ENCODE peak calls at places on chromosomes 5 and 9, in six cellular contexts. One of them, this sample, is unnamed. For H3K4me1 and H3K9me3, the result is how much of the 10 kb centered on the place peaks cover.

GRCh38 chr9:108297025-108297424 is 558.8 kb downstream of the ACTL7B start:
- DNase-seq in astrocyte: peak
- DNase-seq in H9: no peak
- DNase-seq in kidney: no peak
- DNase-seq in GM23248: peak
- DNase-seq in IMR-90: peak
- DNase-seq in this sample: peak

GRCh38 chr5:88128813-88129212 is 139.8 kb downstream of the TMEM161B start:
- DNase-seq in IMR-90: no peak
- DNase-seq in kidney: no peak
- DNase-seq in astrocyte: no peak
- DNase-seq in H9: no peak
- DNase-seq in GM23248: no peak
- DNase-seq in this sample: no peak

GRCh38 chr5:176824604-176825003 is 14.2 kb downstream of the UNC5A start:
- DNase-seq in astrocyte: no peak
- DNase-seq in IMR-90: no peak
- DNase-seq in GM23248: no peak
- DNase-seq in kidney: no peak
- DNase-seq in H9: no peak
- DNase-seq in this sample: no peak

GRCh38 chr9:115972802-115973201 is 180.8 kb upstream of the PAPPA start:
- DNase-seq in H9: no peak
- DNase-seq in GM23248: no peak
- DNase-seq in kidney: no peak
- DNase-seq in IMR-90: no peak
- DNase-seq in astrocyte: no peak
- DNase-seq in this sample: peak

GRCh38 chr5:40791715-40792139 is 6.4 kb downstream of the PRKAA1 start:
- DNase-seq in astrocyte: no peak
- DNase-seq in IMR-90: peak
- DNase-seq in GM23248: peak
- DNase-seq in H9: no peak
- DNase-seq in kidney: no peak
- DNase-seq in this sample: peak

GRCh38 chr5:13316191-13316590 is 628.3 kb downstream of the DNAH5 start:
- DNase-seq in H9: no peak
- DNase-seq in astrocyte: peak
- DNase-seq in GM23248: no peak
- DNase-seq in IMR-90: no peak
- DNase-seq in kidney: no peak
- DNase-seq in this sample: no peak

GRCh38 chr5:123209163-123210013 is 120.3 kb downstream of the PRDM6 start:
- DNase-seq in kidney: no peak
- DNase-seq in GM23248: peak
- DNase-seq in H9: no peak
- DNase-seq in astrocyte: peak
- DNase-seq in IMR-90: peak
- DNase-seq in this sample: peak

GRCh38 chr5:126414874-126415502 is 8.2 kb upstream of the GRAMD2B start:
- DNase-seq in astrocyte: peak
- DNase-seq in kidney: no peak
- DNase-seq in GM23248: peak
- DNase-seq in IMR-90: peak
- DNase-seq in H9: no peak
- DNase-seq in this sample: peak

GRCh38 chr5:150497274-150497988 is 10.5 kb upstream of the NDST1 start:
- DNase-seq in IMR-90: peak
- DNase-seq in astrocyte: peak
- DNase-seq in kidney: peak
- DNase-seq in GM23248: peak
- DNase-seq in H9: no peak
- DNase-seq in this sample: peak

GRCh38 chr9:128296340-128297220 is 20.5 kb downstream of the SWI5 start:
- DNase-seq in astrocyte: no peak
- DNase-seq in GM23248: no peak
- DNase-seq in kidney: no peak
- DNase-seq in IMR-90: peak
- DNase-seq in H9: no peak
- DNase-seq in this sample: no peak

GRCh38 chr9:125189011-125189360 is 617 bp downstream of the PPP6C start:
- DNase-seq in kidney: peak
- DNase-seq in astrocyte: no peak
- DNase-seq in GM23248: peak
- DNase-seq in IMR-90: no peak
- DNase-seq in H9: peak
- DNase-seq in this sample: peak

GRCh38 chr5:163915481-163915961 is 410.1 kb downstream of the MAT2B start:
- DNase-seq in IMR-90: peak
- DNase-seq in H9: no peak
- DNase-seq in GM23248: no peak
- DNase-seq in astrocyte: peak
- DNase-seq in kidney: peak
- DNase-seq in this sample: peak

GRCh38 chr5:5899716-5900115 is 477.2 kb downstream of the ICE1 start:
- DNase-seq in H9: no peak
- DNase-seq in astrocyte: no peak
- DNase-seq in kidney: no peak
- DNase-seq in IMR-90: no peak
- DNase-seq in GM23248: no peak
- DNase-seq in this sample: no peak

GRCh38 chr9:105296889-105297288 is 52.4 kb downstream of the SLC44A1 start:
- DNase-seq in GM23248: peak
- DNase-seq in kidney: no peak
- DNase-seq in IMR-90: peak
- DNase-seq in astrocyte: peak
- DNase-seq in H9: no peak
- DNase-seq in this sample: peak

GRCh38 chr5:138469540-138470321 is 4.5 kb downstream of the EGR1 start:
- DNase-seq in GM23248: peak
- DNase-seq in astrocyte: peak
- DNase-seq in kidney: no peak
- DNase-seq in IMR-90: peak
- DNase-seq in H9: peak
- DNase-seq in this sample: peak

GRCh38 chr9:85521331-85522197 is 220.2 kb downstream of the AGTPBP1 start:
- DNase-seq in IMR-90: no peak
- DNase-seq in kidney: no peak
- DNase-seq in GM23248: peak
- DNase-seq in astrocyte: no peak
- DNase-seq in H9: no peak
- DNase-seq in this sample: no peak

GRCh38 chr5:112208699-112209615 is 210.1 kb downstream of the EPB41L4A start:
- DNase-seq in GM23248: peak
- DNase-seq in H9: no peak
- DNase-seq in IMR-90: peak
- DNase-seq in astrocyte: no peak
- DNase-seq in kidney: no peak
- DNase-seq in this sample: no peak

GRCh38 chr5:17314907-17315471 is 97.6 kb downstream of the BASP1 start:
- DNase-seq in IMR-90: no peak
- DNase-seq in H9: no peak
- DNase-seq in kidney: no peak
- DNase-seq in GM23248: peak
- DNase-seq in astrocyte: peak
- DNase-seq in this sample: peak

GRCh38 chr9:134422301-134422700 is 96.0 kb downstream of the RXRA start:
- DNase-seq in kidney: peak
- DNase-seq in astrocyte: no peak
- DNase-seq in GM23248: peak
- DNase-seq in H9: no peak
- DNase-seq in IMR-90: no peak
- DNase-seq in this sample: no peak

GRCh38 chr5:14737309-14737708 is 72.8 kb downstream of the OTULIN start:
- DNase-seq in GM23248: no peak
- DNase-seq in IMR-90: no peak
- DNase-seq in kidney: no peak
- DNase-seq in astrocyte: no peak
- DNase-seq in H9: no peak
- DNase-seq in this sample: no peak

GRCh38 chr9:78899006-78899405 is 602.1 kb downstream of the PSAT1 start:
- DNase-seq in IMR-90: no peak
- DNase-seq in H9: no peak
- DNase-seq in kidney: no peak
- DNase-seq in astrocyte: no peak
- DNase-seq in GM23248: no peak
- DNase-seq in this sample: no peak

GRCh38 chr5:96177303-96177869 is 215.7 kb upstream of the ELL2 start:
- DNase-seq in GM23248: peak
- DNase-seq in IMR-90: peak
- DNase-seq in H9: no peak
- DNase-seq in kidney: no peak
- DNase-seq in astrocyte: peak
- DNase-seq in this sample: peak

GRCh38 chr9:112846528-112847488 is 43.9 kb downstream of the SLC46A2 start:
- DNase-seq in H9: no peak
- DNase-seq in GM23248: peak
- DNase-seq in IMR-90: peak
- DNase-seq in astrocyte: peak
- DNase-seq in kidney: no peak
- DNase-seq in this sample: no peak

GRCh38 chr5:151357792-151358191 is 10.4 kb upstream of the SLC36A2 start:
- DNase-seq in GM23248: peak
- DNase-seq in kidney: no peak
- DNase-seq in H9: no peak
- DNase-seq in IMR-90: no peak
- DNase-seq in astrocyte: no peak
- DNase-seq in this sample: no peak

GRCh38 chr9:19232830-19233194 is 2.3 kb downstream of the DENND4C start:
- DNase-seq in IMR-90: peak
- DNase-seq in H9: no peak
- DNase-seq in kidney: no peak
- DNase-seq in astrocyte: peak
- DNase-seq in GM23248: peak
- DNase-seq in this sample: peak

GRCh38 chr5:58274199-58274598 is 185.7 kb downstream of the PLK2 start:
- DNase-seq in kidney: no peak
- DNase-seq in H9: no peak
- DNase-seq in GM23248: peak
- DNase-seq in astrocyte: no peak
- DNase-seq in IMR-90: no peak
- DNase-seq in this sample: no peak

GRCh38 chr9:129863059-129863690 is 27.9 kb downstream of the USP20 start:
- DNase-seq in astrocyte: peak
- DNase-seq in H9: peak
- DNase-seq in IMR-90: peak
- DNase-seq in kidney: peak
- DNase-seq in GM23248: no peak
- DNase-seq in this sample: no peak

GRCh38 chr9:120904061-120904998 is 22.3 kb downstream of the TRAF1 start:
- DNase-seq in astrocyte: no peak
- DNase-seq in kidney: no peak
- DNase-seq in GM23248: no peak
- DNase-seq in H9: no peak
- DNase-seq in IMR-90: no peak
- DNase-seq in this sample: no peak

GRCh38 chr5:56152437-56152836 is 80.7 kb downstream of the ANKRD55 start:
- DNase-seq in GM23248: no peak
- DNase-seq in astrocyte: no peak
- DNase-seq in IMR-90: no peak
- DNase-seq in kidney: no peak
- DNase-seq in H9: no peak
- DNase-seq in this sample: peak

GRCh38 chr5:56159521-56159947 is 73.6 kb downstream of the ANKRD55 start:
- DNase-seq in kidney: no peak
- DNase-seq in IMR-90: no peak
- DNase-seq in astrocyte: peak
- DNase-seq in H9: no peak
- DNase-seq in GM23248: no peak
- DNase-seq in this sample: no peak

GRCh38 chr5:56158331-56158960 is 74.7 kb downstream of the ANKRD55 start:
- DNase-seq in H9: no peak
- DNase-seq in GM23248: no peak
- DNase-seq in kidney: no peak
- DNase-seq in IMR-90: no peak
- DNase-seq in astrocyte: no peak
- DNase-seq in this sample: no peak

GRCh38 chr5:56155085-56155484 is 78.0 kb downstream of the ANKRD55 start:
- DNase-seq in astrocyte: no peak
- DNase-seq in GM23248: no peak
- DNase-seq in H9: no peak
- DNase-seq in IMR-90: no peak
- DNase-seq in kidney: no peak
- DNase-seq in this sample: peak

GRCh38 chr5:56155992-56156584 is 77.0 kb downstream of the ANKRD55 start:
- DNase-seq in H9: no peak
- DNase-seq in IMR-90: no peak
- DNase-seq in astrocyte: no peak
- DNase-seq in kidney: no peak
- DNase-seq in GM23248: no peak
- DNase-seq in this sample: no peak
- H3K4me1 ChIP-seq in H9: under half
- H3K4me1 ChIP-seq in IMR-90: under half
- H3K4me1 ChIP-seq in astrocyte: under half
- H3K4me1 ChIP-seq in kidney: under half
- H3K4me1 ChIP-seq in GM23248: under half
- H3K4me1 ChIP-seq in this sample: under half

GRCh38 chr5:55850839-55851674 is at the start of gene IL31RA:
- DNase-seq in kidney: no peak
- DNase-seq in GM23248: peak
- DNase-seq in H9: no peak
- DNase-seq in IMR-90: peak
- DNase-seq in astrocyte: peak
- DNase-seq in this sample: peak
- H3K9ac ChIP-seq in kidney: no peak
- H3K9ac ChIP-seq in GM23248: peak
- H3K9ac ChIP-seq in H9: no peak
- H3K9ac ChIP-seq in IMR-90: no peak
- H3K9ac ChIP-seq in astrocyte: peak
- H3K9ac ChIP-seq in this sample: no peak

DNA sequence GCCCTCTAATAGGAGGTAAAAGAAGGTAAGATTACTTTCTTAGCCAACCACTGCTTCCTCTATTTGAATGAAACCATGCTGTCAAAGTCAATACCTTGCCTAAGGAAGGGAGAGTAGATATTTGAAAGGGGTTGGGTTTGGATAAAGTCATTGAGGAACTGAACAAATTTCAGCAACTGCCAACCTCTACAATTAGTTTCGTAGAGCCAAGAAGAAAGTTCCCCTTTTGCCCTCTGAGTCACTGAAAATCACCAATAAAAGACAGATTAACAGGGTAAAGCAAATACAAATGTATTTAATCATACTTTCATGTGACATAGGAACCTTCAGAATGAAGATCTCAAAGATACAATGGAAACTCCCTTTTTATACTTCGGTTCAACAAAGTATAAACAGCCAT is 615.7 kb downstream of the GABRG2 start:
- DNase-seq in astrocyte: no peak
- DNase-seq in GM23248: no peak
- DNase-seq in kidney: no peak
- DNase-seq in H9: no peak
- DNase-seq in IMR-90: no peak
- DNase-seq in this sample: no peak
- H3K9me3 ChIP-seq in astrocyte: under half
- H3K9me3 ChIP-seq in GM23248: under half
- H3K9me3 ChIP-seq in kidney: under half
- H3K9me3 ChIP-seq in H9: under half
- H3K9me3 ChIP-seq in IMR-90: under half
- H3K9me3 ChIP-seq in this sample: under half

GRCh38 chr9:8412327-8412726 is 612.7 kb upstream of the DMAC1 start:
- DNase-seq in IMR-90: no peak
- DNase-seq in astrocyte: no peak
- DNase-seq in H9: no peak
- DNase-seq in GM23248: no peak
- DNase-seq in kidney: no peak
- DNase-seq in this sample: no peak
- H3K4me1 ChIP-seq in IMR-90: under half
- H3K4me1 ChIP-seq in astrocyte: under half
- H3K4me1 ChIP-seq in H9: under half
- H3K4me1 ChIP-seq in GM23248: under half
- H3K4me1 ChIP-seq in kidney: under half
- H3K4me1 ChIP-seq in this sample: under half

GRCh38 chr9:33294670-33295432 is 4.5 kb downstream of the NFX1 start:
- DNase-seq in IMR-90: no peak
- DNase-seq in kidney: no peak
- DNase-seq in GM23248: no peak
- DNase-seq in H9: no peak
- DNase-seq in astrocyte: no peak
- DNase-seq in this sample: no peak
- H3K9ac ChIP-seq in IMR-90: no peak
- H3K9ac ChIP-seq in kidney: no peak
- H3K9ac ChIP-seq in GM23248: no peak
- H3K9ac ChIP-seq in H9: no peak
- H3K9ac ChIP-seq in astrocyte: no peak
- H3K9ac ChIP-seq in this sample: no peak

This sample was measured in adipocyte.